ENCODE peak calls at places on chromosomes 1 and 21, in five cellular contexts. X, L, V, O and D are unnamed samples. For H3K4me1, the result is how much of the 10 kb centered on the place peaks cover.

GRCh38 chr1:151718666-151719065 is 2.1 kb upstream of the CELF3 start:
- DNase-seq in X (no peak), L (no peak), V (no peak), O (no peak), D (no peak)

GRCh38 chr21:35366348-35367085 is 317.4 kb upstream of the RUNX1 start:
- DNase-seq in X (no peak), L (no peak), V (no peak), O (no peak), D (no peak)

GRCh38 chr1:53822931-53823330 is 15.2 kb downstream of the NDC1 start:
- DNase-seq in X (no peak), L (no peak), V (no peak), O (no peak), D (no peak)

GRCh38 chr1:3003941-3004270 is 17.4 kb upstream of the ACTRT2 start:
- DNase-seq in X (no peak), L (no peak), V (no peak), O (no peak), D (no peak)

GRCh38 chr1:22557341-22557950 is 5.8 kb upstream of the EPHA8 start:
- DNase-seq in X (no peak), L (no peak), V (no peak), O (no peak), D (no peak)

GRCh38 chr1:30782361-30783243 is 25.0 kb upstream of the LAPTM5 start:
- DNase-seq in X (peak), L (peak), V (peak), O (no peak), D (peak)

GRCh38 chr1:205162301-205162700 is 40.5 kb upstream of the RBBP5 start:
- DNase-seq in X (no peak), L (no peak), V (no peak), O (no peak), D (no peak)

GRCh38 chr1:74690909-74691308 is 17.3 kb upstream of the ERICH3 start:
- DNase-seq in X (no peak), L (no peak), V (no peak), O (no peak), D (no peak)

GRCh38 chr1:201941420-201942128 is 4.8 kb downstream of the LMOD1 start:
- DNase-seq in X (no peak), L (no peak), V (no peak), O (no peak), D (no peak)

GRCh38 chr1:246971322-246971721 is 36.5 kb downstream of the ZNF695 start:
- DNase-seq in X (peak), L (peak), V (peak), O (no peak), D (peak)

GRCh38 chr1:63794927-63795326 is 21.1 kb downstream of the ROR1 start:
- DNase-seq in X (no peak), L (no peak), V (no peak), O (no peak), D (no peak)

GRCh38 chr21:17828223-17828622 is 9.1 kb upstream of the C21orf91 start:
- DNase-seq in X (no peak), L (no peak), V (no peak), O (no peak), D (no peak)

GRCh38 chr1:184030433-184031126 is 6.9 kb downstream of the COLGALT2 start:
- DNase-seq in X (peak), L (no peak), V (no peak), O (no peak), D (no peak)

GRCh38 chr21:28336299-28336698 is 656.4 kb downstream of the LTN1 start:
- DNase-seq in X (peak), L (no peak), V (no peak), O (no peak), D (peak)

GRCh38 chr1:98702976-98703375 is 41.5 kb downstream of the SNX7 start:
- DNase-seq in X (peak), L (no peak), V (no peak), O (no peak), D (no peak)

GRCh38 chr21:44262338-44263048 is 796 bp upstream of the DNMT3L start:
- DNase-seq in X (no peak), L (no peak), V (no peak), O (no peak), D (no peak)

GRCh38 chr1:247402099-247402706 is 13.8 kb upstream of the NLRP3 start:
- DNase-seq in X (peak), L (no peak), V (peak), O (no peak), D (no peak)

GRCh38 chr1:226109829-226110248 is 47.3 kb downstream of the H3-3A start:
- DNase-seq in X (peak), L (peak), V (peak), O (peak), D (peak)

GRCh38 chr1:204267191-204267601 is 53.4 kb upstream of the GOLT1A start:
- DNase-seq in X (no peak), L (no peak), V (no peak), O (no peak), D (no peak)

GRCh38 chr1:27994060-27994459 is 34.3 kb downstream of the XKR8 start:
- DNase-seq in X (no peak), L (no peak), V (no peak), O (no peak), D (no peak)

GRCh38 chr1:180235502-180236239 is 5.6 kb downstream of the LHX4 start:
- DNase-seq in X (no peak), L (no peak), V (no peak), O (no peak), D (no peak)

GRCh38 chr1:168783831-168784230 is 54.8 kb upstream of the DPT start:
- DNase-seq in X (no peak), L (no peak), V (no peak), O (no peak), D (no peak)

GRCh38 chr1:116570358-116571214 is at the start of gene CD58:
- DNase-seq in X (peak), L (peak), V (peak), O (peak), D (peak)

GRCh38 chr1:53324728-53325297 is 3.1 kb downstream of the LRP8 start:
- DNase-seq in X (no peak), L (no peak), V (no peak), O (no peak), D (no peak)

GRCh38 chr1:6185635-6186382 is 5.7 kb upstream of the CHD5 start:
- DNase-seq in X (peak), L (no peak), V (no peak), O (no peak), D (no peak)

GRCh38 chr1:172326171-172326570 is 94.3 kb upstream of the C1orf105 start:
- DNase-seq in X (peak), L (no peak), V (no peak), O (no peak), D (no peak)

GRCh38 chr1:219081943-219082925 is 91.4 kb upstream of the LYPLAL1 start:
- DNase-seq in X (no peak), L (no peak), V (no peak), O (no peak), D (no peak)

GRCh38 chr1:7425771-7426170 is 345.3 kb upstream of the VAMP3 start:
- DNase-seq in X (no peak), L (no peak), V (no peak), O (no peak), D (no peak)

GRCh38 chr1:160374701-160375443 is 8.0 kb downstream of the NHLH1 start:
- DNase-seq in X (no peak), L (no peak), V (no peak), O (no peak), D (no peak)
- H3K4me3 ChIP-seq in X (no peak), L (no peak), V (no peak), O (no peak), D (no peak)

GRCh38 chr1:52156460-52156859 is 14.6 kb downstream of the ZFYVE9 start:
- DNase-seq in X (no peak), L (no peak), V (no peak), O (no peak), D (no peak)
- H3K4me1 ChIP-seq in X (under half), L (half or more), V (under half), O (under half), D (under half)

GRCh38 chr1:94047914-94048313 is 73.0 kb downstream of the ABCA4 start:
- DNase-seq in X (no peak), L (no peak), V (no peak), O (no peak), D (no peak)
- TF ChIP-seq CTCF in X (no peak), L (no peak), V (no peak), O (no peak), D (no peak)

GRCh38 chr1:228058981-228059535 is 23.4 kb upstream of the ARF1 start:
- DNase-seq in X (no peak), L (no peak), V (no peak), O (no peak), D (no peak)
- H3K4me3 ChIP-seq in X (peak), L (no peak), V (no peak), O (peak), D (no peak)

DNA sequence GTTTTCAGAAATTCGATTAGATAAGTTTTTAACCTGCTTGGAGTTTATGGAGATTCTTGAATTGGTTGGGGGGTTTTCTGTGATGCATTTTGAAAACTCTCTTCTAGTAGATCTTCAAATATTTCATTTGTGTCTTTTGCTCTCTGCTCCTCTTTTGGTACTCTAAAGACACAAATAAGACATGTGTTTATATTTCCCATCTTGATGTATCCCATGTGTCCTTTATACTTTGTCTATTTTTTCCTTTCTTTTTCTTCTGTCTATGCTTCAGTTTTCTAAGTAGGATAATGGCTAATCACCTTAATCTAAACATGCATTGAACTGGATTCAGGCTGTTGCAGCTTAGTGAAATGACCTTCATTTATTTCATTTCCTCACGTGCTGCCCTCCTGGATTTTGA is 63.8 kb upstream of the C1orf87 start:
- DNase-seq in X (no peak), L (no peak), V (no peak), O (no peak), D (no peak)
- H3K4me1 ChIP-seq in X (under half), L (under half), V (under half), O (under half), D (under half)

GRCh38 chr1:31859044-31859443 is 43.2 kb upstream of the SPOCD1 start:
- DNase-seq in X (no peak), L (no peak), V (no peak), O (no peak), D (no peak)

GRCh38 chr1:31862071-31862470 is 46.2 kb upstream of the SPOCD1 start:
- DNase-seq in X (no peak), L (no peak), V (no peak), O (no peak), D (no peak)

GRCh38 chr1:31860576-31860975 is 44.8 kb upstream of the SPOCD1 start:
- DNase-seq in X (no peak), L (no peak), V (no peak), O (no peak), D (no peak)

GRCh38 chr1:31859719-31860118 is 43.9 kb upstream of the SPOCD1 start:
- DNase-seq in X (no peak), L (no peak), V (no peak), O (no peak), D (no peak)

GRCh38 chr1:31861346-31861745 is 45.5 kb upstream of the SPOCD1 start:
- DNase-seq in X (no peak), L (no peak), V (no peak), O (no peak), D (no peak)
- TF ChIP-seq CTCF in X (no peak), L (no peak), V (no peak), O (no peak), D (no peak)

DNA sequence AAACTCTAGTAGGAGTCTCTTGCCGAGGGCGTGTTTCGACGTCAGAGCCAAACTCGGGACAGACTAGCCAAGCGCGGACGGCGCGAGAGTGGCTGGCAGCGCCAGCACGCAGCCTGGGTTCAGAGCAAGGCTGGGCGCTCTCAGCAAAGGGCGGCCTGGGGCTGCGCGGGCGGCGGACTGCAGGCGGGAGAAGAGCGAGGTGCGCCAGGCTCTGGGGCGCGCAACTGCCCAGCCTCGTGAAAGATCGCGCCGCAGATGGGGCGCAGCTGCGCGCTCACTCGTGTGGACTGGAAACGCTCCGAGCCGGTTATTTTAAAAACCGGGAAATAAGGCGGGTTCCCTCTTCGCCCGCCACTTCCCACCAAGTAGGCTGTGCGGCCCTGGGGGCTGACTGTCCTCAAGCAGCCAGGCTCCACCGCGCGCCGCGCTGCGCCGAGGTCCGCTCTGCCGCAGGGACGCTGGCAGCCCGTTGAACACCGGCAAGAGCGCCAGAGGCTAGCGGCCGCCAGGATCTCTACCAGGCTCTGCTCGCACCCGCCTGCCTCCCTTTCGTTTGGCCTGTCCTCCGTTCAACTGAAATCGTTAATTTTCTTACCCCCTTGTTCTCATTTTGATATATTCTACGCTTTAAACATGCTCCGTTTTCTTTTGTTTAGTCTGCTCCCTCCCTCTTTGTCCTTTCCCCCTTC is 2.4 kb downstream of the ALX3 start:
- DNase-seq in X (no peak), L (no peak), V (no peak), O (no peak), D (no peak)
- H3K4me3 ChIP-seq in X (no peak), L (peak), V (no peak), O (no peak), D (no peak)

GRCh38 chr1:51504806-51505525 is 14.1 kb downstream of the EPS15 start:
- DNase-seq in X (no peak), L (no peak), V (no peak), O (no peak), D (no peak)
- H3K4me1 ChIP-seq in X (under half), L (under half), V (under half), O (under half), D (under half)